ENCODE peak calls at places on chromosomes 11 and 22, in five cellular contexts. T is H1, A is lung, M is HCT116, E is stomach. R is an unnamed sample.

GRCh38 chr11:910044-910588 is 494 bp downstream of the CHID1 start:
- DNase-seq in T (no peak), A (peak; percentile 34), M (no peak), E (no peak), R (no peak)

GRCh38 chr11:9265211-9266131 is at the start of gene DENND5A:
- DNase-seq in T (peak; percentile 82), M (peak; percentile 43), A (peak; percentile 84), E (peak; percentile 82), R (no peak)

GRCh38 chr22:37309221-37310074 is 27.1 kb downstream of the CYTH4 start:
- DNase-seq in A (no peak), E (no peak), T (no peak), M (no peak), R (no peak)

GRCh38 chr11:124762624-124763155 is 600 bp upstream of the ESAM start:
- DNase-seq in E (no peak), T (no peak), M (no peak), A (no peak), R (no peak)

GRCh38 chr22:35812600-35812999 is 94.9 kb downstream of the APOL5 start:
- DNase-seq in E (no peak), T (no peak), A (no peak), M (no peak), R (no peak)

GRCh38 chr11:78111298-78111697 is 28.1 kb downstream of the ALG8 start:
- DNase-seq in M (no peak), E (no peak), A (no peak), T (no peak), R (no peak)

GRCh38 chr11:1751521-1751921 is 1.1 kb upstream of the IFITM10 start:
- DNase-seq in M (no peak), E (no peak), A (no peak), T (no peak), R (no peak)

GRCh38 chr11:64364435-64364834 is 5.5 kb downstream of the RPS6KA4 start:
- DNase-seq in M (no peak), T (no peak), A (no peak), E (no peak), R (no peak)

GRCh38 chr22:23683545-23683944 is 7.3 kb upstream of the RGL4 start:
- DNase-seq in M (no peak), T (no peak), A (no peak), E (peak; percentile 11), R (no peak)

GRCh38 chr11:2256293-2256913 is 14.0 kb downstream of the ASCL2 start:
- DNase-seq in M (no peak), A (no peak), E (no peak), T (no peak), R (no peak)

GRCh38 chr11:47980907-47981621 is 705 bp downstream of the PTPRJ start:
- DNase-seq in M (no peak), E (peak; percentile 65), A (peak; percentile 42), T (peak; percentile 80), R (no peak)

GRCh38 chr22:43014062-43014875 is 680 bp downstream of the PACSIN2 start:
- DNase-seq in M (no peak), A (peak; percentile 49), T (peak; percentile 75), E (peak; percentile 47), R (no peak)

GRCh38 chr22:35037089-35037488 is 28.9 kb upstream of the ISX start:
- DNase-seq in E (no peak), T (peak; percentile 64), M (no peak), A (no peak), R (no peak)

GRCh38 chr11:12267921-12268320 is 109.5 kb upstream of the PARVA start:
- DNase-seq in T (no peak), M (no peak), E (no peak), A (no peak), R (no peak)

GRCh38 chr11:12725047-12725862 is 51.0 kb downstream of the TEAD1 start:
- DNase-seq in E (no peak), M (no peak), A (no peak), T (peak; percentile 13), R (no peak)

GRCh38 chr11:77065878-77066228 is 918 bp upstream of the CAPN5 start:
- DNase-seq in T (no peak), E (no peak), A (no peak), M (no peak), R (no peak)

GRCh38 chr11:73965764-73966121 is 14.9 kb downstream of the DNAJB13 start:
- DNase-seq in E (no peak), A (no peak), M (no peak), T (no peak), R (no peak)

GRCh38 chr11:133164986-133165385 is 367.3 kb downstream of the OPCML start:
- DNase-seq in A (no peak), E (no peak), M (no peak), T (no peak), R (no peak)

GRCh38 chr22:27253108-27253507 is 548.4 kb downstream of the MN1 start:
- DNase-seq in A (no peak), M (no peak), T (no peak), E (no peak), R (no peak)

GRCh38 chr11:1388763-1389102 is 1.0 kb upstream of the BRSK2 start:
- DNase-seq in M (no peak), E (no peak), T (peak; percentile 62), A (no peak), R (no peak)

GRCh38 chr11:25535462-25535861 is 796.5 kb upstream of the ANO3 start:
- DNase-seq in A (no peak), E (no peak), T (no peak), M (no peak), R (no peak)

GRCh38 chr22:44180706-44181032 is at the start of gene PARVG:
- DNase-seq in A (no peak), T (no peak), E (no peak), M (no peak), R (no peak)

GRCh38 chr11:3984896-3985295 is 109.7 kb upstream of the RRM1 start:
- DNase-seq in T (no peak), M (no peak), A (no peak), E (no peak), R (no peak)

GRCh38 chr11:808427-809286 is 1.1 kb upstream of the RPLP2 start:
- DNase-seq in M (no peak), T (no peak), A (no peak), E (no peak), R (no peak)

GRCh38 chr22:20750461-20751184 is 23.3 kb upstream of the SERPIND1 start:
- DNase-seq in E (peak; percentile 50), A (peak; percentile 72), M (no peak), T (no peak), R (peak; percentile 26)

GRCh38 chr11:767238-767637 is 10.0 kb downstream of the GATD1 start:
- DNase-seq in M (no peak), A (no peak), T (no peak), E (no peak), R (no peak)

GRCh38 chr11:69360606-69361005 is 66.7 kb downstream of the MYEOV start:
- DNase-seq in M (no peak), A (no peak), E (peak; percentile 16), T (peak; percentile 31), R (no peak)

GRCh38 chr11:93524868-93525267 is 18.3 kb downstream of the SMCO4 start:
- DNase-seq in A (no peak), E (no peak), M (no peak), T (no peak), R (no peak)

GRCh38 chr22:40588726-40589125 is 47.8 kb downstream of the MRTFA start:
- DNase-seq in M (no peak), E (no peak), T (no peak), A (no peak), R (no peak)

GRCh38 chr11:122758361-122758760 is 79.9 kb upstream of the CRTAM start:
- DNase-seq in E (no peak), T (no peak), M (no peak), A (no peak), R (no peak)

GRCh38 chr11:84106560-84106959 is 820.4 kb upstream of the CCDC90B start:
- DNase-seq in E (no peak), A (no peak), T (no peak), M (no peak), R (no peak)

GRCh38 chr11:110317516-110317932 is 21.1 kb upstream of the RDX start:
- DNase-seq in T (no peak), M (no peak), E (no peak), A (no peak), R (no peak)

GRCh38 chr11:110312670-110313069 is 16.3 kb upstream of the RDX start:
- DNase-seq in T (no peak), E (no peak), A (no peak), M (no peak), R (no peak)

GRCh38 chr11:110318638-110319404 is 22.4 kb upstream of the RDX start:
- DNase-seq in M (no peak), E (no peak), A (no peak), T (no peak), R (no peak)

GRCh38 chr11:110311783-110312578 is 15.6 kb upstream of the RDX start:
- DNase-seq in A (no peak), T (no peak), M (no peak), E (no peak), R (no peak)

GRCh38 chr11:110314366-110315095 is 18.1 kb upstream of the RDX start:
- DNase-seq in M (no peak), T (no peak), A (no peak), E (no peak), R (no peak)
- TF ChIP-seq CTCF in M (no peak), T (no peak), A (no peak), E (no peak), R (no peak)

GRCh38 chr11:112548641-112549040 is 288.0 kb upstream of the PLET1 start:
- DNase-seq in M (no peak), A (no peak), T (no peak), E (no peak), R (no peak)
- H3K27me3 ChIP-seq in M (peaks cover 54% of the 10 kb centered on the region), A (no peaks in the 10 kb centered on the region), T (no peaks in the 10 kb centered on the region), E (no peaks in the 10 kb centered on the region), R (no peaks in the 10 kb centered on the region)

GRCh38 chr11:60899021-60899936 is 7.1 kb downstream of the PRPF19 start:
- DNase-seq in A (no peak), M (peak; percentile 51), E (peak; percentile 39), T (peak; percentile 57), R (no peak)
- H3K36me3 ChIP-seq in A (peaks cover 57% of the 10 kb centered on the region), M (peaks cover 65% of the 10 kb centered on the region), E (peaks cover 96% of the 10 kb centered on the region), T (peaks cover 78% of the 10 kb centered on the region), R (peaks cover 39% of the 10 kb centered on the region)

DNA sequence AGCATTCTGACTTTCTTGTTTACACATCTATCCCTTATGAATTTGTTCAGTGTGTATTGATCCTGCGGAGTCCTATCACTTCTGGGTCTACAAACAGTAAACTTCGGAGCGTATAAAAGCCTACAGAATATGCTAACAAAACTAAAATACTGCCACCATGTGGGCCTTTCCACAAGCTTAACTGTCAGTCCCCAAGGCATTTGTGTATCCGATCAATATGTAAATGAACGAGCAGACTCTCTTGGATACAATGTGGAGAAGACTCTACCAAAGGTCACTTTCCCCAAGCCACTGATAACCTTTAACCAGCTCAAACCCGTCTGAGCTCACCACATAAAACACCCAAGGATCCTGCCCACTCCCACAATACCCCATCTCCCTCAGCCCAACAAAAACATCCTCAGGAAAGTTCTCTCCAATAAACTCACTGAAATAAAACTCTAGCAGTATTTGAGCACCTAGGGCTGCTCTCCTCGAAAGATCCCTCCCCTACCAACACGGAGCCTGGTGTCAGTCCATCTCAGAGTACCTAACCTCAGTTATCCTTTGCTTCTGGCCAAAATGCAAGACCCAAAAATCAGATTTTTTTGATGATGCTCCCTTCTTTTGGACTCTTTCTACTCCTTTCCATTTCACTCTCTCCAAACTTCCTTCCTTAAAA is 17.8 kb downstream of the ADA2 start:
- DNase-seq in A (no peak), E (no peak), T (no peak), M (no peak), R (no peak)
- TF ChIP-seq CTCF in A (no peak), E (no peak), T (no peak), M (peak; percentile 38), R (no peak)

R was measured in BJ.